ENCODE peak calls at places on chromosomes 2 and 18, in nine cellular contexts. P is left ventricle myocardium inferior, K is ascending aorta, Q is bronchial epithelial cell, E is NB4, O is fibroblast of pulmonary artery, H is dorsolateral prefrontal cortex, W is HFF-Myc, N is IMR-90. Z is an unnamed sample.

GRCh38 chr18:11532758-11533512 is 76.5 kb upstream of the SLC35G4 start:
- DNase-seq in O (no peak), H (no peak), P (no peak), K (no peak), E (no peak), Q (no peak), N (no peak), W (no peak), Z (no peak)

GRCh38 chr2:3704647-3705046 is 1.3 kb downstream of the DCDC2C start:
- DNase-seq in O (no peak), W (no peak), P (no peak), K (no peak), E (no peak), N (no peak), Q (no peak), H (no peak), Z (no peak)

GRCh38 chr2:124163825-124164224 is 138.7 kb downstream of the CNTNAP5 start:
- DNase-seq in H (no peak), O (peak), K (no peak), Q (no peak), N (no peak), E (no peak), P (no peak), W (no peak), Z (no peak)

GRCh38 chr2:48114256-48114655 is 208.0 kb upstream of the FBXO11 start:
- DNase-seq in H (no peak), W (peak), E (peak), P (no peak), K (no peak), Q (peak), N (peak), O (peak), Z (no peak)

GRCh38 chr2:199309411-199309810 is 148.3 kb downstream of the SATB2 start:
- DNase-seq in P (no peak), N (no peak), E (no peak), Q (no peak), O (no peak), K (no peak), W (no peak), H (no peak), Z (no peak)

GRCh38 chr18:13425357-13426095 is 207.0 kb downstream of the LDLRAD4 start:
- DNase-seq in K (no peak), O (no peak), P (no peak), N (no peak), Q (no peak), E (no peak), H (no peak), W (no peak), Z (no peak)

GRCh38 chr2:149236413-149236812 is 94.0 kb upstream of the LYPD6 start:
- DNase-seq in H (no peak), K (no peak), N (no peak), Q (no peak), E (no peak), P (no peak), O (no peak), W (no peak), Z (no peak)

GRCh38 chr2:15074751-15075700 is 442.5 kb downstream of the LRATD1 start:
- DNase-seq in O (no peak), N (no peak), E (no peak), Q (no peak), W (no peak), P (no peak), K (no peak), H (no peak), Z (no peak)

GRCh38 chr2:191976436-191976835 is 129.5 kb upstream of the CAVIN2 start:
- DNase-seq in O (peak), N (peak), P (no peak), H (no peak), W (peak), E (no peak), K (no peak), Q (no peak), Z (no peak)

GRCh38 chr2:233819884-233820765 is 34.2 kb downstream of the HJURP start:
- DNase-seq in Q (no peak), W (no peak), P (no peak), O (no peak), K (no peak), E (no peak), N (no peak), H (no peak), Z (no peak)

GRCh38 chr2:172456002-172456401 is 28.6 kb downstream of the ITGA6 start:
- DNase-seq in Q (no peak), H (no peak), E (peak), K (no peak), W (no peak), P (no peak), N (no peak), O (no peak), Z (no peak)

GRCh38 chr2:105118960-105119359 is 81.1 kb downstream of the MRPS9 start:
- DNase-seq in N (no peak), O (no peak), H (no peak), Q (no peak), W (no peak), K (no peak), P (no peak), E (no peak), Z (no peak)

GRCh38 chr2:223109341-223109740 is 57.4 kb downstream of the KCNE4 start:
- DNase-seq in O (peak), P (no peak), N (no peak), H (no peak), K (no peak), E (no peak), Q (no peak), W (no peak), Z (no peak)

GRCh38 chr18:46946656-46947282 is 29.4 kb downstream of the KATNAL2 start:
- DNase-seq in W (peak), E (no peak), P (peak), K (peak), O (peak), H (peak), Q (peak), N (peak), Z (peak)

GRCh38 chr2:43050866-43051265 is 175.5 kb downstream of the ZFP36L2 start:
- DNase-seq in E (no peak), N (no peak), Q (no peak), P (no peak), O (peak), H (peak), W (no peak), K (no peak), Z (no peak)

GRCh38 chr18:21191596-21192307 is 50.3 kb upstream of the GREB1L start:
- DNase-seq in N (peak), K (no peak), Q (peak), H (peak), O (peak), P (peak), W (peak), E (peak), Z (peak)

GRCh38 chr2:236113425-236113824 is 54.8 kb downstream of the GBX2 start:
- DNase-seq in K (no peak), Q (peak), E (no peak), W (no peak), H (no peak), O (no peak), P (no peak), N (no peak), Z (no peak)

GRCh38 chr2:133439281-133439920 is 128.9 kb downstream of the NCKAP5 start:
- DNase-seq in Q (peak), O (no peak), K (no peak), P (no peak), W (no peak), N (no peak), E (no peak), H (no peak), Z (no peak)

GRCh38 chr2:240479111-240479501 is 43.6 kb downstream of the GPC1 start:
- DNase-seq in W (no peak), P (no peak), H (no peak), E (no peak), N (no peak), O (no peak), K (no peak), Q (no peak), Z (peak)

GRCh38 chr2:46836295-46837111 is 79.1 kb downstream of the MCFD2 start:
- DNase-seq in O (peak), Q (no peak), E (peak), H (no peak), K (no peak), P (no peak), N (peak), W (no peak), Z (no peak)

GRCh38 chr2:165239230-165239629 is at the start of gene SCN2A:
- DNase-seq in P (no peak), K (no peak), H (no peak), Q (peak), W (peak), O (peak), E (peak), N (peak), Z (no peak)

GRCh38 chr18:48575658-48576453 is 37.0 kb downstream of the CTIF start:
- DNase-seq in W (no peak), P (no peak), K (no peak), Q (no peak), E (no peak), O (no peak), N (no peak), H (peak), Z (no peak)

GRCh38 chr2:159287733-159288132 is 1.2 kb upstream of the WDSUB1 start:
- DNase-seq in O (no peak), N (no peak), E (no peak), Q (no peak), W (no peak), K (no peak), P (no peak), H (no peak), Z (no peak)

GRCh38 chr18:51137051-51137729 is 60.3 kb downstream of the MEX3C start:
- DNase-seq in P (no peak), O (no peak), K (no peak), E (no peak), W (no peak), Q (no peak), H (no peak), N (no peak), Z (no peak)

GRCh38 chr2:25339791-25340339 is 1.9 kb downstream of the DNMT3A start:
- DNase-seq in Q (no peak), W (no peak), N (no peak), E (no peak), K (no peak), H (no peak), O (no peak), P (peak), Z (no peak)
- TF ChIP-seq CTCF in Q (no peak), W (no peak), N (no peak), E (no peak), K (no peak), H (no peak), O (no peak), P (peak), Z (no peak)

DNA sequence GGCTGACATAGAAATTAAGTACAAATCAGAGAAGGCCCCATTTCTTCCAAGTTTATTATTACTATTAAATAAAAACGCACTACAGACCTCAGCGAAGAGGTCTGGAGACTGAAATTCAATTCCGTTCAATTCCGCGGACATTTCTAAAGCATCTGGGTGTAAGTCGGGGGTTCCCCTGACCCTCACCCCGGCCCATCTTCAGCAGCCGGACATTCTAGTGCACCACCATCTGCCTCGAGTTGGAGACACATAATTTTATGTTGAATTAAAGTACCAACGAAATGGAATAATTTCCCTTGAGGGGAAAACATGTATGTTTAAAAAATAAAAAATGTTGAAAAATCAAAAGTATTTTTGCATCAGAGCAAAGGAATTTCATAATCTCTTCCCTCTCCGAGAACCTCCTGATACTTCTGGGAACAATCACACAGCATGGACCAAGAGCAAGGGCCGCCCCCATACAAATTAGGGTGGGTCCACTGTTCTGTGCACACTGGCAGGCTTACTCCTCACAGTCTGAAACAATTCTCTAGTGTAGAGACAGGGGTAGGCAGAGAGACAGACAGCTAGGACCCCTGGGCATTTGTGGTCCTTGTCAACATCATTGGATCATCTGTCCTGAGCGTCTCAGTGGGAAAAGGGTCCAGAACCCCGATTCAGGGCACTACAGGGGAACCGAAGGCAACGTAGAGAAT is 29.3 kb downstream of the MBP start:
- DNase-seq in P (no peak), Q (no peak), E (no peak), W (no peak), N (peak), H (no peak), K (no peak), O (peak), Z (no peak)
- H3K4me3 ChIP-seq in P (no peak), Q (no peak), E (peak), W (no peak), N (no peak), H (no peak), K (no peak), O (no peak), Z (no peak)

GRCh38 chr2:177622516-177622915 is 229.9 kb downstream of the AGPS start:
- DNase-seq in Q (no peak), K (no peak), W (no peak), P (no peak), E (peak), H (no peak), O (no peak), N (no peak), Z (no peak)
- TF ChIP-seq CTCF in Q (no peak), K (no peak), W (no peak), P (no peak), E (peak), H (no peak), O (no peak), N (no peak), Z (no peak)

GRCh38 chr2:120736955-120737801 is 1.5 kb downstream of the GLI2 start:
- DNase-seq in N (peak), H (no peak), O (peak), E (no peak), P (peak), W (no peak), K (no peak), Q (no peak), Z (no peak)

GRCh38 chr2:120735750-120736170 is at the start of gene GLI2:
- DNase-seq in N (peak), E (peak), H (no peak), W (no peak), P (peak), K (no peak), Q (peak), O (peak), Z (peak)

GRCh38 chr2:120733238-120733942 is 2.3 kb upstream of the GLI2 start:
- DNase-seq in O (no peak), H (no peak), N (peak), P (no peak), K (no peak), E (no peak), W (no peak), Q (no peak), Z (no peak)

GRCh38 chr2:120736202-120736954 is 710 bp downstream of the GLI2 start:
- DNase-seq in H (no peak), O (no peak), N (no peak), E (no peak), W (no peak), P (no peak), K (no peak), Q (no peak), Z (no peak)

DNA sequence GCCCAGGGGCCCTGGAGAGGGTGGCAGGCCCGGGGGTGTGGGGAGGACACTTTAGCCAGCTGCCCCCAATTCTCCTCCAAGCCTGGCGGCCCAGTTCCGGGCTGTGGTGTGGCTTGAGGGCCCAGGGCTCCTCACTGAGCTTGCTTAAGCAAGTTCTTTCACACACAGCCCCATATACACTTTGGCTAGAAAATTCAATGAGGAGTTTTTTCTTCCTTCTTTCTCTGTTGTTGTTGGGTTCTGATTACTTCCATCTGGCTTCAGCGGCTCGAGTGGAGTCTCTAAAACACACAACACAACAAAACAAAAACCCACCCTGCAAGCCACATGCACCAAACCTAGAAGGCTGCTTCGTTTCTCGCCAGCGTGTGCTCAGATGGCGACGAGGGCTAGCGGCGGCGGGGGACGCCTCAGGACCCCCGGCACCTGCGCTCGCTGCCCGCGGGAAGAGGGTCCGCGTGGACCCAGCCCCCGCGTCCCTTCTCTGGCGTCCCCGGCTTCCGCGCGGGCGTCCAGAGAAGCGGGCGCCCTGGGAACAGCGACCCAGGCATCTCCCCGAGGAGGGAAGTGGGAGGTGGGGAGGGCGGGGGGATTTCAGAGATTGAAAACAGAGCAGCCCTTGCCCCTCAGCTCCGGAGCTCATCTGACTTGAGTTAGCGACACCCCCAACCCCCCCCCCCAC is 597 bp upstream of the GLI2 start:
- DNase-seq in K (no peak), N (peak), E (no peak), Q (no peak), W (no peak), O (no peak), H (no peak), P (no peak), Z (no peak)
- H3K4me3 ChIP-seq in K (peak), N (peak), E (no peak), Q (no peak), W (peak), O (peak), H (peak), P (peak), Z (peak)

DNA sequence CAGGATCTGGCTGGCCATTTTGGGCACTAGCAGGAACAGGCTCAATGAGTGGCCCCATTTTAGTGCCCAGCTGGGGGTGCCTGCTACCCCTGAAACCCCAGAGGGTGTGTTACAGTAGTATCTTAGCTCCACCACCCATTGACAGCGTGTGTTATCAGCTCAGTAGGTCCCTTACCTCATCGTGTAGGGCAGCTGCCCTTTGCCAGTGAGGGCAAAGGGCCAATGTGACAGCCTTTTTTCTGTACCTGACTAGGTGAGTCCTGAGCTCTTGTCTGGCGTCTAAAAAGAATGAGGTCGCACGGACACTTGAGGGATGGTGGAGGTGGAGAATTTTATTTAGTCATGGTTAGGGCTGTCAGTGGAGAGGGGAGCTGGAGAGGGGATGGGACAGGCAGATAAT is 462.2 kb downstream of the PIK3C3 start:
- DNase-seq in H (no peak), W (no peak), K (no peak), N (no peak), P (no peak), O (no peak), Q (no peak), E (no peak), Z (no peak)
- TF ChIP-seq CTCF in H (no peak), W (no peak), K (no peak), N (no peak), P (no peak), O (no peak), Q (no peak), E (no peak), Z (no peak)

GRCh38 chr2:207042841-207043240 is 103.5 kb downstream of the CPO start:
- DNase-seq in P (no peak), Q (no peak), K (no peak), H (no peak), W (no peak), N (no peak), O (no peak), E (no peak), Z (no peak)

GRCh38 chr2:207040606-207041173 is 101.4 kb downstream of the CPO start:
- DNase-seq in Q (no peak), E (no peak), N (no peak), H (no peak), P (no peak), O (no peak), W (no peak), K (no peak), Z (no peak)

GRCh38 chr2:207041279-207041678 is 102.0 kb downstream of the CPO start:
- DNase-seq in W (no peak), O (no peak), H (no peak), N (no peak), Q (no peak), P (no peak), E (no peak), K (no peak), Z (no peak)

GRCh38 chr2:207042155-207042554 is 102.8 kb downstream of the CPO start:
- DNase-seq in N (peak), O (no peak), P (no peak), E (no peak), H (no peak), K (no peak), Q (no peak), W (no peak), Z (no peak)

GRCh38 chr2:207041753-207042152 is 102.4 kb downstream of the CPO start:
- DNase-seq in N (no peak), H (no peak), K (no peak), O (no peak), W (no peak), Q (no peak), P (no peak), E (no peak), Z (no peak)
- H3K4me3 ChIP-seq in N (no peak), H (peak), K (no peak), O (no peak), W (no peak), Q (no peak), P (peak), E (no peak), Z (no peak)

GRCh38 chr2:77796397-77796796 is 274.2 kb upstream of the LRRTM4 start:
- DNase-seq in N (no peak), Q (no peak), P (no peak), K (no peak), H (no peak), O (no peak), E (no peak), W (no peak), Z (no peak)
- TF ChIP-seq CTCF in N (no peak), Q (no peak), P (no peak), K (no peak), H (no peak), O (no peak), E (no peak), W (no peak), Z (no peak)

DNA sequence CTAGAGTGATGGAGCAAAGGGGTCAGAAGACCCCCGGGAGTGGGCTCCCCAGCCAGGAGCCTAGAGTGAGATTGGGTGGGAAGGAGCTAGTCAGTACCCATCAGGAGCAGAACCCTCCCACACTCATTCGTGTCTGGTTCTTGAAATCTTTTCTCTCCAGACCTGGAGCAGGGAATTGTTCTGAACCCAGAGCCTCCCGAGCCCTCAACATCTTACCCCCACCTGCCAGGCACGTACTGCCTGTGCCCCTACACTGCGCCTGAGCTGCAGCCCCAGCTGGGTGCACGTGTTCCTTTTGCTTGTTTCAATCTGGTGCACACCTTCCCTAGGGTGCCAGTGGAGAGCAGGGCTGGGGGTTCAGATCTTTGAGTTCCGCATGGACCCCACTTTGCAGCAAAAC is 52.6 kb downstream of the BCL2L11 start:
- DNase-seq in W (no peak), P (no peak), N (no peak), K (no peak), O (no peak), H (no peak), E (no peak), Q (no peak), Z (no peak)
- H3K4me3 ChIP-seq in W (no peak), P (no peak), N (no peak), K (no peak), O (no peak), H (no peak), E (no peak), Q (no peak), Z (no peak)